ENCODE peak calls at places on chromosomes 3 and 15, in five cellular contexts. One of them, this sample, is unnamed.

GRCh38 chr3:99868438-99868723 is 50.7 kb downstream of the CMSS1 start:
- DNase-seq in GM20000: no peak
- DNase-seq in ovary: peak; percentile 48
- DNase-seq in cerebellum: no peak
- DNase-seq in EL: no peak
- DNase-seq in this sample: no peak

GRCh38 chr3:149152420-149152819 is 23.0 kb downstream of the HPS3 start:
- DNase-seq in ovary: no peak
- DNase-seq in EL: peak; percentile 21
- DNase-seq in cerebellum: no peak
- DNase-seq in GM20000: peak; percentile 30
- DNase-seq in this sample: peak; percentile 51

GRCh38 chr3:168495251-168495650 is 399.5 kb upstream of the GOLIM4 start:
- DNase-seq in cerebellum: no peak
- DNase-seq in ovary: no peak
- DNase-seq in EL: no peak
- DNase-seq in GM20000: no peak
- DNase-seq in this sample: no peak

GRCh38 chr15:70164910-70165791 is 67.4 kb upstream of the TLE3 start:
- DNase-seq in cerebellum: no peak
- DNase-seq in EL: no peak
- DNase-seq in GM20000: no peak
- DNase-seq in ovary: no peak
- DNase-seq in this sample: no peak

GRCh38 chr3:901953-902778 is 190.7 kb upstream of the CNTN6 start:
- DNase-seq in cerebellum: no peak
- DNase-seq in ovary: no peak
- DNase-seq in GM20000: peak; percentile 9
- DNase-seq in EL: peak; percentile 0
- DNase-seq in this sample: no peak

GRCh38 chr3:66336358-66336766 is 115.6 kb downstream of the SLC25A26 start:
- DNase-seq in ovary: no peak
- DNase-seq in EL: peak; percentile 60
- DNase-seq in GM20000: no peak
- DNase-seq in cerebellum: no peak
- DNase-seq in this sample: no peak

GRCh38 chr3:173395073-173395411 is 2.5 kb upstream of the NLGN1 start:
- DNase-seq in GM20000: peak; percentile 28
- DNase-seq in EL: no peak
- DNase-seq in ovary: no peak
- DNase-seq in cerebellum: no peak
- DNase-seq in this sample: no peak

GRCh38 chr3:28050895-28051294 is 190.5 kb upstream of the CMC1 start:
- DNase-seq in cerebellum: no peak
- DNase-seq in ovary: no peak
- DNase-seq in EL: peak; percentile 59
- DNase-seq in GM20000: no peak
- DNase-seq in this sample: no peak

GRCh38 chr3:65955792-65956477 is 82.8 kb downstream of the MAGI1 start:
- DNase-seq in ovary: no peak
- DNase-seq in EL: peak; percentile 81
- DNase-seq in cerebellum: no peak
- DNase-seq in GM20000: no peak
- DNase-seq in this sample: no peak

GRCh38 chr15:70277556-70277955 is 179.8 kb upstream of the TLE3 start:
- DNase-seq in GM20000: no peak
- DNase-seq in EL: no peak
- DNase-seq in ovary: peak; percentile 11
- DNase-seq in cerebellum: no peak
- DNase-seq in this sample: no peak

GRCh38 chr15:85540085-85540797 is 159.8 kb downstream of the AKAP13 start:
- DNase-seq in cerebellum: no peak
- DNase-seq in ovary: no peak
- DNase-seq in EL: no peak
- DNase-seq in GM20000: no peak
- DNase-seq in this sample: no peak

GRCh38 chr3:64900916-64901903 is 213.4 kb upstream of the ADAMTS9 start:
- DNase-seq in GM20000: no peak
- DNase-seq in cerebellum: no peak
- DNase-seq in ovary: peak; percentile 30
- DNase-seq in EL: no peak
- DNase-seq in this sample: no peak

This sample was measured in GM12878.